ENCODE peak calls at places on chromosomes 16 and 17, in seven cellular contexts. H, L, J, C, N, A and X are unnamed samples.

GRCh38 chr17:67059372-67059771 is 15.0 kb downstream of the CACNG1 start:
- DNase-seq in H (no peak), L (no peak), A (no peak), C (no peak), J (peak), N (no peak), X (no peak)

GRCh38 chr16:50146479-50147435 is 6.3 kb upstream of the TENT4B start:
- DNase-seq in A (no peak), L (peak), C (peak), H (no peak), J (no peak), N (no peak), X (no peak)

GRCh38 chr16:19595043-19595767 is 39.7 kb downstream of the VPS35L start:
- DNase-seq in C (no peak), H (peak), N (no peak), J (no peak), A (no peak), L (no peak), X (no peak)

GRCh38 chr16:16017812-16018211 is 68.4 kb downstream of the ABCC1 start:
- DNase-seq in L (no peak), J (no peak), A (no peak), N (no peak), C (no peak), H (no peak), X (no peak)

GRCh38 chr17:34641368-34641767 is 62.0 kb downstream of the TMEM132E start:
- DNase-seq in J (no peak), H (no peak), A (no peak), L (no peak), C (no peak), N (no peak), X (no peak)

GRCh38 chr16:64983226-64983625 is 138.6 kb downstream of the CDH11 start:
- DNase-seq in L (no peak), C (no peak), A (no peak), N (no peak), H (no peak), J (no peak), X (no peak)

GRCh38 chr16:72372646-72373045 is 200.7 kb upstream of the PMFBP1 start:
- DNase-seq in L (no peak), N (no peak), C (no peak), J (no peak), A (no peak), H (no peak), X (no peak)

GRCh38 chr16:62089715-62090114 is 53.5 kb upstream of the CDH8 start:
- DNase-seq in J (no peak), N (no peak), C (no peak), H (no peak), A (no peak), L (no peak), X (no peak)

GRCh38 chr17:75819116-75819515 is 25.1 kb downstream of the UNC13D start:
- DNase-seq in A (no peak), L (no peak), C (no peak), N (no peak), H (peak), J (no peak), X (no peak)

GRCh38 chr16:9525037-9525436 is 433.6 kb downstream of the HAPSTR1 start:
- DNase-seq in H (no peak), N (no peak), A (no peak), L (no peak), C (no peak), J (no peak), X (no peak)

GRCh38 chr16:3193221-3194212 is 5.5 kb downstream of the OR1F1 start:
- DNase-seq in A (no peak), L (no peak), C (no peak), J (no peak), N (no peak), H (no peak), X (no peak)

GRCh38 chr17:43360739-43361498 is 37.9 kb upstream of the ARL4D start:
- DNase-seq in N (peak), J (peak), H (peak), A (peak), C (peak), L (peak), X (peak)

GRCh38 chr17:82465023-82465603 is 6.6 kb downstream of the NARF start:
- DNase-seq in H (no peak), J (no peak), N (no peak), L (no peak), A (no peak), C (no peak), X (peak)

GRCh38 chr17:77392376-77393273 is 251.9 kb downstream of the SEC14L1 start:
- DNase-seq in L (no peak), J (no peak), A (no peak), N (no peak), C (no peak), H (no peak), X (no peak)

GRCh38 chr16:69423189-69423588 is 1.2 kb upstream of the CYB5B start:
- DNase-seq in J (no peak), N (no peak), L (no peak), C (no peak), H (no peak), A (peak), X (no peak)

GRCh38 chr16:53609536-53609935 is 94.1 kb downstream of the RPGRIP1L start:
- DNase-seq in L (no peak), N (no peak), A (no peak), H (no peak), C (no peak), J (no peak), X (no peak)

GRCh38 chr16:73101568-73101967 is 53.6 kb upstream of the ZFHX3 start:
- DNase-seq in C (no peak), L (no peak), J (no peak), N (no peak), H (no peak), A (no peak), X (no peak)